ENCODE peak calls at places on chromosome 14, in nine cellular contexts. D is heart left ventricle, E is upper lobe of right lung, H is breast epithelium, A is neural progenitor cell, I is transverse colon, M is pancreas, L is SK-N-SH, P is Peyer's patch. C is an unnamed sample.

GRCh38 chr14:64074961-64075619 is 219.1 kb downstream of the ESR2 start:
- DNase-seq in H (no peak), P (no peak), E (no peak), A (no peak), L (no peak), D (no peak), M (no peak), I (no peak), C (no peak)

GRCh38 chr14:36713960-36714703 is 52.5 kb downstream of the PAX9 start:
- DNase-seq in A (no peak), E (no peak), D (no peak), L (no peak), P (no peak), M (no peak), I (no peak), H (no peak), C (no peak)

GRCh38 chr14:85415015-85415712 is 114.8 kb upstream of the FLRT2 start:
- DNase-seq in D (peak; percentile 52), E (no peak), I (no peak), P (no peak), H (peak; percentile 65), M (no peak), L (no peak), A (no peak), C (no peak)

GRCh38 chr14:74510211-74510931 is 16.8 kb downstream of the ISCA2 start:
- DNase-seq in H (no peak), A (peak; percentile 55), L (no peak), P (no peak), E (peak; percentile 52), D (no peak), I (no peak), M (no peak), C (no peak)

GRCh38 chr14:32110200-32110896 is 33.2 kb downstream of the ARHGAP5 start:
- DNase-seq in L (no peak), A (no peak), I (no peak), P (no peak), E (no peak), D (no peak), H (no peak), M (no peak), C (no peak)

GRCh38 chr14:89618821-89619551 is 202.0 kb upstream of the FOXN3 start:
- DNase-seq in E (peak; percentile 87), A (peak; percentile 90), I (peak; percentile 76), L (peak; percentile 96), H (no peak), D (peak; percentile 78), P (peak; percentile 62), M (peak; percentile 77), C (peak; percentile 75)

GRCh38 chr14:61638595-61639391 is 56.5 kb upstream of the HIF1A start:
- DNase-seq in A (no peak), P (no peak), I (peak; percentile 22), L (no peak), M (no peak), H (no peak), E (no peak), D (no peak), C (no peak)

GRCh38 chr14:62364161-62364560 is 601.9 kb downstream of the SNAPC1 start:
- DNase-seq in P (no peak), E (no peak), D (no peak), A (no peak), M (no peak), I (no peak), H (no peak), L (no peak), C (no peak)

GRCh38 chr14:93731753-93732152 is 56.5 kb downstream of the PRIMA1 start:
- DNase-seq in P (no peak), H (no peak), L (no peak), M (no peak), D (no peak), I (no peak), A (no peak), E (no peak), C (no peak)

GRCh38 chr14:84482256-84483071 is 1047.5 kb upstream of the FLRT2 start:
- DNase-seq in I (no peak), A (peak; percentile 53), H (no peak), E (no peak), L (no peak), M (no peak), P (no peak), D (no peak), C (no peak)

GRCh38 chr14:40618225-40618898 is 988.3 kb upstream of the LRFN5 start:
- DNase-seq in E (no peak), I (no peak), A (no peak), H (no peak), P (no peak), L (no peak), D (no peak), M (no peak), C (no peak)

GRCh38 chr14:94029250-94029649 is 3.1 kb downstream of the OTUB2 start:
- DNase-seq in D (no peak), M (no peak), A (no peak), I (no peak), E (no peak), L (no peak), H (no peak), P (no peak), C (no peak)

GRCh38 chr14:69573841-69574265 is 818 bp downstream of the CCDC177 start:
- DNase-seq in L (no peak), E (no peak), M (no peak), H (no peak), P (no peak), A (peak; percentile 95), I (no peak), D (no peak), C (no peak)

GRCh38 chr14:35046048-35046750 is at the start of gene FAM177A1:
- DNase-seq in P (peak; percentile 99), I (peak; percentile 100), D (peak; percentile 99), L (peak; percentile 98), H (peak; percentile 99), E (peak; percentile 100), M (peak; percentile 99), A (peak; percentile 98), C (peak; percentile 100)

GRCh38 chr14:79659995-79660975 is 551.0 kb downstream of the DIO2 start:
- DNase-seq in E (no peak), P (no peak), M (no peak), I (no peak), L (no peak), D (no peak), A (no peak), H (no peak), C (no peak)

GRCh38 chr14:47763188-47763854 is 87.9 kb upstream of the MDGA2 start:
- DNase-seq in H (no peak), M (no peak), L (no peak), A (no peak), E (no peak), P (no peak), D (no peak), I (no peak), C (no peak)

GRCh38 chr14:99602788-99603415 is 1.1 kb downstream of the CCDC85C start:
- DNase-seq in L (no peak), P (no peak), I (no peak), E (no peak), D (no peak), A (peak; percentile 50), H (no peak), M (no peak), C (no peak)
- H3K27ac ChIP-seq in L (no peak overlapping the region), P (peak overlapping the region; percentile 79), I (peak overlapping the region; percentile 88), E (peak overlapping the region; percentile 74), D (peak overlapping the region; percentile 56), A (no peak overlapping the region), H (peak overlapping the region; percentile 52), M (peak overlapping the region; percentile 67), C (no peak overlapping the region)

GRCh38 chr14:105473677-105474477 is 744 bp upstream of the CRIP2 start:
- DNase-seq in I (peak; percentile 75), E (peak; percentile 93), H (peak; percentile 88), A (peak; percentile 98), M (peak; percentile 94), D (peak; percentile 99), L (peak; percentile 85), P (peak; percentile 69), C (peak; percentile 92)

GRCh38 chr14:105474478-105475268 is at the start of gene CRIP2:
- DNase-seq in I (no peak), E (no peak), A (peak; percentile 81), L (peak; percentile 91), P (no peak), H (no peak), D (peak; percentile 79), M (peak; percentile 72), C (no peak)

GRCh38 chr14:105476937-105477658 is 2.5 kb downstream of the CRIP2 start:
- DNase-seq in A (no peak), L (peak; percentile 58), D (peak; percentile 81), P (no peak), I (no peak), M (no peak), E (no peak), H (no peak), C (no peak)

GRCh38 chr14:105475916-105476845 is 1.6 kb downstream of the CRIP2 start:
- DNase-seq in D (peak; percentile 82), E (no peak), H (no peak), L (peak; percentile 86), M (peak; percentile 83), A (peak; percentile 34), P (no peak), I (no peak), C (peak; percentile 47)

DNA sequence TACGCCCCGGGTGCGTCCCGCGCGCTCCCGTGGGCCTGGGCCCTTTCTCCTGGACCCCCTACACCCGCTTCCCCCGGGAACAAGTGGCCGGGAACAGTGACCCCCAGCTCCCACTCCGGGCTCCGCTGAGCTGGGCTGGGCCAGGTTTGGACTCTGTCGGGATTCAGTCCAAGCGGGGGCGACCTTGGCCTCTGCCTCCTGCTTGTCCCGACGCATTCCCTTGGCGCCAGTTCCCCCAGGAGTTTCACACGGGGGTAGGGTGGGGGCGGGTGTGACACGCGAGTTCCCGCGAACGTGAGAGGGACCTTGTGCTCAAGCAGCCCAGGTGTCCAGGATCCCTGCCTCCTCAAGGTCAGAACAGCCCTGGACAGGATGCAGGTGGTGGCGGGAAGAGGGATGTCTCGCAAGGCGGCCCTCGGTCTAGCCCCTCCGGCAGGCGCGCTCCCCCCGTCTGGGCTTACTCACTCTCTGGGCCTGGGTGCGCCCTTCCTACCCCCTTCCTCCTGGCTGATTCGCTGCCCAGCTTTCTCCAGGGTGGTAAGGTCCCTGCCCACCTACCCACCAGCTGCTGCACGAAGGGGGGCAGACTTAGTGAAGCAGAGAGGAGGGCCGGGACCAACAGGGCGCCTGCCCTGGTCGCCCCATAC is 771 bp downstream of the CRIP2 start:
- DNase-seq in M (peak; percentile 62), L (no peak), P (no peak), H (peak; percentile 63), A (peak; percentile 43), D (peak; percentile 79), I (no peak), E (no peak), C (no peak)
- H3K4me3 ChIP-seq in M (peak overlapping the region; percentile 28), L (peak overlapping the region; percentile 96), P (peak overlapping the region; percentile 57), H (peak overlapping the region; percentile 97), A (peak overlapping the region; percentile 78), D (peak overlapping the region; percentile 100), I (peak overlapping the region; percentile 67), E (peak overlapping the region; percentile 66), C (peak overlapping the region; percentile 38)

GRCh38 chr14:92655802-92656201 is 92.6 kb downstream of the LGMN start:
- DNase-seq in P (no peak), L (no peak), I (no peak), D (peak; percentile 45), M (no peak), E (no peak), A (no peak), H (no peak), C (no peak)
- H3K4me1 ChIP-seq in P (peaks cover 16% of the 10 kb centered on the region), L (no peaks in the 10 kb centered on the region), I (peaks cover 11% of the 10 kb centered on the region), D (peaks cover 13% of the 10 kb centered on the region), M (no peaks in the 10 kb centered on the region), E (peaks cover 46% of the 10 kb centered on the region), A (no peaks in the 10 kb centered on the region), H (no peaks in the 10 kb centered on the region), C (peaks cover 80% of the 10 kb centered on the region)

GRCh38 chr14:97657609-97658008 is 860.4 kb downstream of the VRK1 start:
- DNase-seq in M (no peak), E (no peak), D (no peak), H (no peak), I (no peak), L (no peak), A (no peak), P (no peak), C (no peak)

GRCh38 chr14:97655169-97655948 is 858.2 kb downstream of the VRK1 start:
- DNase-seq in D (no peak), M (no peak), H (no peak), E (no peak), L (no peak), P (no peak), I (no peak), A (peak; percentile 20), C (no peak)
- H3K27ac ChIP-seq in D (no peak overlapping the region), M (no peak overlapping the region), H (no peak overlapping the region), E (no peak overlapping the region), L (no peak overlapping the region), P (no peak overlapping the region), I (no peak overlapping the region), A (no peak overlapping the region), C (no peak overlapping the region)